ENCODE peak calls at places on chromosomes 2 and 18, in eight cellular contexts. One of them, this sample, is unnamed.

GRCh38 chr18:79988925-79989361 is 580 bp upstream of the TXNL4A start:
- DNase-seq in activated naive CD4-positive, alpha-beta T cell treated with Interleukin-2 at 50 U/mL for 16 hours: no peak
- DNase-seq in epithelial cell of esophagus: peak; percentile 45
- DNase-seq in Right ventricle myocardium superior: no peak
- DNase-seq in non-pigmented ciliary epithelial cell: no peak
- DNase-seq in stimulated activated naive CD8-positive, alpha-beta T cell treated with anti-CD3 and anti-CD28 coated beads, Interleukin-15, Interleukin-2, amounts not matched to agents 100 U/mL and 50 U/mL, for 24 hours: peak; percentile 16
- DNase-seq in ureter: no peak
- DNase-seq in effector CD4-positive, alpha-beta T cell: no peak
- DNase-seq in this sample: no peak

GRCh38 chr2:191358325-191359025 is 113.3 kb downstream of the MYO1B start:
- DNase-seq in activated naive CD4-positive, alpha-beta T cell treated with Interleukin-2 at 50 U/mL for 16 hours: no peak
- DNase-seq in epithelial cell of esophagus: no peak
- DNase-seq in Right ventricle myocardium superior: peak; percentile 43
- DNase-seq in non-pigmented ciliary epithelial cell: no peak
- DNase-seq in stimulated activated naive CD8-positive, alpha-beta T cell treated with anti-CD3 and anti-CD28 coated beads, Interleukin-15, Interleukin-2, amounts not matched to agents 100 U/mL and 50 U/mL, for 24 hours: no peak
- DNase-seq in ureter: no peak
- DNase-seq in effector CD4-positive, alpha-beta T cell: no peak
- DNase-seq in this sample: peak; percentile 71

GRCh38 chr2:43511199-43511598 is 84.6 kb downstream of the THADA start:
- DNase-seq in activated naive CD4-positive, alpha-beta T cell treated with Interleukin-2 at 50 U/mL for 16 hours: no peak
- DNase-seq in epithelial cell of esophagus: no peak
- DNase-seq in Right ventricle myocardium superior: no peak
- DNase-seq in non-pigmented ciliary epithelial cell: no peak
- DNase-seq in stimulated activated naive CD8-positive, alpha-beta T cell treated with anti-CD3 and anti-CD28 coated beads, Interleukin-15, Interleukin-2, amounts not matched to agents 100 U/mL and 50 U/mL, for 24 hours: no peak
- DNase-seq in ureter: no peak
- DNase-seq in effector CD4-positive, alpha-beta T cell: no peak
- DNase-seq in this sample: no peak

GRCh38 chr2:142710336-142710735 is 167.1 kb upstream of the KYNU start:
- DNase-seq in activated naive CD4-positive, alpha-beta T cell treated with Interleukin-2 at 50 U/mL for 16 hours: no peak
- DNase-seq in epithelial cell of esophagus: no peak
- DNase-seq in Right ventricle myocardium superior: no peak
- DNase-seq in non-pigmented ciliary epithelial cell: no peak
- DNase-seq in stimulated activated naive CD8-positive, alpha-beta T cell treated with anti-CD3 and anti-CD28 coated beads, Interleukin-15, Interleukin-2, amounts not matched to agents 100 U/mL and 50 U/mL, for 24 hours: no peak
- DNase-seq in ureter: no peak
- DNase-seq in effector CD4-positive, alpha-beta T cell: no peak
- DNase-seq in this sample: no peak

GRCh38 chr2:1605102-1605501 is 139.2 kb downstream of the PXDN start:
- DNase-seq in activated naive CD4-positive, alpha-beta T cell treated with Interleukin-2 at 50 U/mL for 16 hours: no peak
- DNase-seq in epithelial cell of esophagus: no peak
- DNase-seq in Right ventricle myocardium superior: peak; percentile 77
- DNase-seq in non-pigmented ciliary epithelial cell: no peak
- DNase-seq in stimulated activated naive CD8-positive, alpha-beta T cell treated with anti-CD3 and anti-CD28 coated beads, Interleukin-15, Interleukin-2, amounts not matched to agents 100 U/mL and 50 U/mL, for 24 hours: no peak
- DNase-seq in ureter: no peak
- DNase-seq in effector CD4-positive, alpha-beta T cell: no peak
- DNase-seq in this sample: no peak

GRCh38 chr2:19617251-19617650 is 258.8 kb upstream of the OSR1 start:
- DNase-seq in activated naive CD4-positive, alpha-beta T cell treated with Interleukin-2 at 50 U/mL for 16 hours: no peak
- DNase-seq in epithelial cell of esophagus: peak; percentile 33
- DNase-seq in Right ventricle myocardium superior: no peak
- DNase-seq in non-pigmented ciliary epithelial cell: no peak
- DNase-seq in stimulated activated naive CD8-positive, alpha-beta T cell treated with anti-CD3 and anti-CD28 coated beads, Interleukin-15, Interleukin-2, amounts not matched to agents 100 U/mL and 50 U/mL, for 24 hours: no peak
- DNase-seq in ureter: no peak
- DNase-seq in effector CD4-positive, alpha-beta T cell: no peak
- DNase-seq in this sample: no peak

GRCh38 chr2:151782378-151783132 is 45.7 kb downstream of the ARL5A start:
- DNase-seq in activated naive CD4-positive, alpha-beta T cell treated with Interleukin-2 at 50 U/mL for 16 hours: no peak
- DNase-seq in epithelial cell of esophagus: no peak
- DNase-seq in Right ventricle myocardium superior: no peak
- DNase-seq in non-pigmented ciliary epithelial cell: no peak
- DNase-seq in stimulated activated naive CD8-positive, alpha-beta T cell treated with anti-CD3 and anti-CD28 coated beads, Interleukin-15, Interleukin-2, amounts not matched to agents 100 U/mL and 50 U/mL, for 24 hours: no peak
- DNase-seq in ureter: no peak
- DNase-seq in effector CD4-positive, alpha-beta T cell: no peak
- DNase-seq in this sample: no peak

GRCh38 chr2:201858781-201859180 is 52.4 kb downstream of the CDK15 start:
- DNase-seq in activated naive CD4-positive, alpha-beta T cell treated with Interleukin-2 at 50 U/mL for 16 hours: peak; percentile 17
- DNase-seq in epithelial cell of esophagus: peak; percentile 36
- DNase-seq in Right ventricle myocardium superior: no peak
- DNase-seq in non-pigmented ciliary epithelial cell: no peak
- DNase-seq in stimulated activated naive CD8-positive, alpha-beta T cell treated with anti-CD3 and anti-CD28 coated beads, Interleukin-15, Interleukin-2, amounts not matched to agents 100 U/mL and 50 U/mL, for 24 hours: peak; percentile 45
- DNase-seq in ureter: peak; percentile 50
- DNase-seq in effector CD4-positive, alpha-beta T cell: no peak
- DNase-seq in this sample: no peak

GRCh38 chr2:69100220-69100723 is 87.3 kb downstream of the ANTXR1 start:
- DNase-seq in activated naive CD4-positive, alpha-beta T cell treated with Interleukin-2 at 50 U/mL for 16 hours: no peak
- DNase-seq in epithelial cell of esophagus: no peak
- DNase-seq in Right ventricle myocardium superior: no peak
- DNase-seq in non-pigmented ciliary epithelial cell: no peak
- DNase-seq in stimulated activated naive CD8-positive, alpha-beta T cell treated with anti-CD3 and anti-CD28 coated beads, Interleukin-15, Interleukin-2, amounts not matched to agents 100 U/mL and 50 U/mL, for 24 hours: no peak
- DNase-seq in ureter: no peak
- DNase-seq in effector CD4-positive, alpha-beta T cell: no peak
- DNase-seq in this sample: no peak

GRCh38 chr18:40904295-40904694 is 1050.7 kb upstream of the PIK3C3 start:
- DNase-seq in activated naive CD4-positive, alpha-beta T cell treated with Interleukin-2 at 50 U/mL for 16 hours: no peak
- DNase-seq in epithelial cell of esophagus: no peak
- DNase-seq in Right ventricle myocardium superior: no peak
- DNase-seq in non-pigmented ciliary epithelial cell: no peak
- DNase-seq in stimulated activated naive CD8-positive, alpha-beta T cell treated with anti-CD3 and anti-CD28 coated beads, Interleukin-15, Interleukin-2, amounts not matched to agents 100 U/mL and 50 U/mL, for 24 hours: no peak
- DNase-seq in ureter: no peak
- DNase-seq in effector CD4-positive, alpha-beta T cell: no peak
- DNase-seq in this sample: no peak

GRCh38 chr2:112627060-112628040 is 18.4 kb upstream of the SLC20A1 start:
- DNase-seq in activated naive CD4-positive, alpha-beta T cell treated with Interleukin-2 at 50 U/mL for 16 hours: no peak
- DNase-seq in epithelial cell of esophagus: peak; percentile 97
- DNase-seq in Right ventricle myocardium superior: peak; percentile 61
- DNase-seq in non-pigmented ciliary epithelial cell: peak; percentile 94
- DNase-seq in stimulated activated naive CD8-positive, alpha-beta T cell treated with anti-CD3 and anti-CD28 coated beads, Interleukin-15, Interleukin-2, amounts not matched to agents 100 U/mL and 50 U/mL, for 24 hours: peak; percentile 4
- DNase-seq in ureter: peak; percentile 65
- DNase-seq in effector CD4-positive, alpha-beta T cell: no peak
- DNase-seq in this sample: no peak

GRCh38 chr2:45806563-45807358 is 155.3 kb downstream of the PRKCE start:
- DNase-seq in activated naive CD4-positive, alpha-beta T cell treated with Interleukin-2 at 50 U/mL for 16 hours: no peak
- DNase-seq in epithelial cell of esophagus: no peak
- DNase-seq in Right ventricle myocardium superior: no peak
- DNase-seq in non-pigmented ciliary epithelial cell: no peak
- DNase-seq in stimulated activated naive CD8-positive, alpha-beta T cell treated with anti-CD3 and anti-CD28 coated beads, Interleukin-15, Interleukin-2, amounts not matched to agents 100 U/mL and 50 U/mL, for 24 hours: no peak
- DNase-seq in ureter: no peak
- DNase-seq in effector CD4-positive, alpha-beta T cell: no peak
- DNase-seq in this sample: no peak

GRCh38 chr2:61177727-61178549 is 15.9 kb downstream of the C2orf74 start:
- DNase-seq in activated naive CD4-positive, alpha-beta T cell treated with Interleukin-2 at 50 U/mL for 16 hours: peak; percentile 48
- DNase-seq in epithelial cell of esophagus: peak; percentile 26
- DNase-seq in Right ventricle myocardium superior: peak; percentile 53
- DNase-seq in non-pigmented ciliary epithelial cell: no peak
- DNase-seq in stimulated activated naive CD8-positive, alpha-beta T cell treated with anti-CD3 and anti-CD28 coated beads, Interleukin-15, Interleukin-2, amounts not matched to agents 100 U/mL and 50 U/mL, for 24 hours: peak; percentile 57
- DNase-seq in ureter: peak; percentile 55
- DNase-seq in effector CD4-positive, alpha-beta T cell: peak; percentile 30
- DNase-seq in this sample: no peak

GRCh38 chr2:24771905-24772586 is 21.1 kb downstream of the PTRHD1 start:
- DNase-seq in activated naive CD4-positive, alpha-beta T cell treated with Interleukin-2 at 50 U/mL for 16 hours: no peak
- DNase-seq in epithelial cell of esophagus: no peak
- DNase-seq in Right ventricle myocardium superior: no peak
- DNase-seq in non-pigmented ciliary epithelial cell: no peak
- DNase-seq in stimulated activated naive CD8-positive, alpha-beta T cell treated with anti-CD3 and anti-CD28 coated beads, Interleukin-15, Interleukin-2, amounts not matched to agents 100 U/mL and 50 U/mL, for 24 hours: no peak
- DNase-seq in ureter: no peak
- DNase-seq in effector CD4-positive, alpha-beta T cell: no peak
- DNase-seq in this sample: no peak

GRCh38 chr2:8525582-8526402 is 156.1 kb upstream of the ID2 start:
- DNase-seq in activated naive CD4-positive, alpha-beta T cell treated with Interleukin-2 at 50 U/mL for 16 hours: no peak
- DNase-seq in epithelial cell of esophagus: no peak
- DNase-seq in Right ventricle myocardium superior: peak; percentile 87
- DNase-seq in non-pigmented ciliary epithelial cell: no peak
- DNase-seq in stimulated activated naive CD8-positive, alpha-beta T cell treated with anti-CD3 and anti-CD28 coated beads, Interleukin-15, Interleukin-2, amounts not matched to agents 100 U/mL and 50 U/mL, for 24 hours: no peak
- DNase-seq in ureter: peak; percentile 83
- DNase-seq in effector CD4-positive, alpha-beta T cell: no peak
- DNase-seq in this sample: peak; percentile 52

GRCh38 chr2:31235504-31235902 is 1.6 kb downstream of the EHD3 start:
- DNase-seq in activated naive CD4-positive, alpha-beta T cell treated with Interleukin-2 at 50 U/mL for 16 hours: no peak
- DNase-seq in epithelial cell of esophagus: peak; percentile 58
- DNase-seq in Right ventricle myocardium superior: no peak
- DNase-seq in non-pigmented ciliary epithelial cell: peak; percentile 75
- DNase-seq in stimulated activated naive CD8-positive, alpha-beta T cell treated with anti-CD3 and anti-CD28 coated beads, Interleukin-15, Interleukin-2, amounts not matched to agents 100 U/mL and 50 U/mL, for 24 hours: no peak
- DNase-seq in ureter: peak; percentile 34
- DNase-seq in effector CD4-positive, alpha-beta T cell: no peak
- DNase-seq in this sample: no peak

GRCh38 chr2:236654496-236654895 is 84.9 kb downstream of the ACKR3 start:
- DNase-seq in activated naive CD4-positive, alpha-beta T cell treated with Interleukin-2 at 50 U/mL for 16 hours: no peak
- DNase-seq in epithelial cell of esophagus: no peak
- DNase-seq in Right ventricle myocardium superior: no peak
- DNase-seq in non-pigmented ciliary epithelial cell: no peak
- DNase-seq in stimulated activated naive CD8-positive, alpha-beta T cell treated with anti-CD3 and anti-CD28 coated beads, Interleukin-15, Interleukin-2, amounts not matched to agents 100 U/mL and 50 U/mL, for 24 hours: no peak
- DNase-seq in ureter: peak; percentile 36
- DNase-seq in effector CD4-positive, alpha-beta T cell: no peak
- DNase-seq in this sample: no peak

GRCh38 chr18:52822160-52822559 is 482.2 kb downstream of the DCC start:
- DNase-seq in activated naive CD4-positive, alpha-beta T cell treated with Interleukin-2 at 50 U/mL for 16 hours: no peak
- DNase-seq in epithelial cell of esophagus: no peak
- DNase-seq in Right ventricle myocardium superior: no peak
- DNase-seq in non-pigmented ciliary epithelial cell: no peak
- DNase-seq in stimulated activated naive CD8-positive, alpha-beta T cell treated with anti-CD3 and anti-CD28 coated beads, Interleukin-15, Interleukin-2, amounts not matched to agents 100 U/mL and 50 U/mL, for 24 hours: no peak
- DNase-seq in ureter: no peak
- DNase-seq in effector CD4-positive, alpha-beta T cell: no peak
- DNase-seq in this sample: no peak

GRCh38 chr2:239790313-239790712 is 234.8 kb downstream of the NDUFA10 start:
- DNase-seq in activated naive CD4-positive, alpha-beta T cell treated with Interleukin-2 at 50 U/mL for 16 hours: no peak
- DNase-seq in epithelial cell of esophagus: no peak
- DNase-seq in Right ventricle myocardium superior: peak; percentile 26
- DNase-seq in non-pigmented ciliary epithelial cell: no peak
- DNase-seq in stimulated activated naive CD8-positive, alpha-beta T cell treated with anti-CD3 and anti-CD28 coated beads, Interleukin-15, Interleukin-2, amounts not matched to agents 100 U/mL and 50 U/mL, for 24 hours: no peak
- DNase-seq in ureter: peak; percentile 28
- DNase-seq in effector CD4-positive, alpha-beta T cell: no peak
- DNase-seq in this sample: no peak

GRCh38 chr2:238719641-238720040 is 128.2 kb upstream of the TWIST2 start:
- DNase-seq in activated naive CD4-positive, alpha-beta T cell treated with Interleukin-2 at 50 U/mL for 16 hours: no peak
- DNase-seq in epithelial cell of esophagus: no peak
- DNase-seq in Right ventricle myocardium superior: no peak
- DNase-seq in non-pigmented ciliary epithelial cell: no peak
- DNase-seq in stimulated activated naive CD8-positive, alpha-beta T cell treated with anti-CD3 and anti-CD28 coated beads, Interleukin-15, Interleukin-2, amounts not matched to agents 100 U/mL and 50 U/mL, for 24 hours: no peak
- DNase-seq in ureter: no peak
- DNase-seq in effector CD4-positive, alpha-beta T cell: no peak
- DNase-seq in this sample: no peak

GRCh38 chr2:49286726-49287125 is 132.4 kb upstream of the FSHR start:
- DNase-seq in activated naive CD4-positive, alpha-beta T cell treated with Interleukin-2 at 50 U/mL for 16 hours: no peak
- DNase-seq in epithelial cell of esophagus: no peak
- DNase-seq in Right ventricle myocardium superior: no peak
- DNase-seq in non-pigmented ciliary epithelial cell: no peak
- DNase-seq in stimulated activated naive CD8-positive, alpha-beta T cell treated with anti-CD3 and anti-CD28 coated beads, Interleukin-15, Interleukin-2, amounts not matched to agents 100 U/mL and 50 U/mL, for 24 hours: no peak
- DNase-seq in ureter: no peak
- DNase-seq in effector CD4-positive, alpha-beta T cell: no peak
- DNase-seq in this sample: no peak

GRCh38 chr2:11009866-11010265 is 98.1 kb downstream of the KCNF1 start:
- DNase-seq in activated naive CD4-positive, alpha-beta T cell treated with Interleukin-2 at 50 U/mL for 16 hours: no peak
- DNase-seq in epithelial cell of esophagus: no peak
- DNase-seq in Right ventricle myocardium superior: no peak
- DNase-seq in non-pigmented ciliary epithelial cell: no peak
- DNase-seq in stimulated activated naive CD8-positive, alpha-beta T cell treated with anti-CD3 and anti-CD28 coated beads, Interleukin-15, Interleukin-2, amounts not matched to agents 100 U/mL and 50 U/mL, for 24 hours: no peak
- DNase-seq in ureter: no peak
- DNase-seq in effector CD4-positive, alpha-beta T cell: no peak
- DNase-seq in this sample: no peak

This sample was measured in LNCaP clone FGC.